ENCODE peak calls at places on chromosome 9, in five cellular contexts. One of them, this sample, is unnamed.

GRCh38 chr9:82763631-82764030 is 299.3 kb downstream of the RASEF start:
- DNase-seq in OCI-LY7: peak; percentile 5
- DNase-seq in ascending aorta: no peak
- DNase-seq in psoas muscle: no peak
- DNase-seq in left ventricle myocardium inferior: no peak
- DNase-seq in this sample: no peak

GRCh38 chr9:107929439-107929838 is 439.9 kb upstream of the KLF4 start:
- DNase-seq in OCI-LY7: no peak
- DNase-seq in ascending aorta: peak; percentile 78
- DNase-seq in psoas muscle: peak; percentile 70
- DNase-seq in left ventricle myocardium inferior: peak; percentile 70
- DNase-seq in this sample: peak; percentile 79

GRCh38 chr9:134959126-134959970 is 41.6 kb upstream of the FCN1 start:
- DNase-seq in OCI-LY7: no peak
- DNase-seq in ascending aorta: peak; percentile 49
- DNase-seq in psoas muscle: peak; percentile 28
- DNase-seq in left ventricle myocardium inferior: no peak
- DNase-seq in this sample: no peak

GRCh38 chr9:10371824-10372223 is 241.0 kb downstream of the PTPRD start:
- DNase-seq in OCI-LY7: no peak
- DNase-seq in ascending aorta: no peak
- DNase-seq in psoas muscle: no peak
- DNase-seq in left ventricle myocardium inferior: no peak
- DNase-seq in this sample: no peak

GRCh38 chr9:16869961-16870605 is 387 bp downstream of the BNC2 start:
- DNase-seq in OCI-LY7: no peak
- DNase-seq in ascending aorta: no peak
- DNase-seq in psoas muscle: no peak
- DNase-seq in left ventricle myocardium inferior: no peak
- DNase-seq in this sample: no peak

GRCh38 chr9:34514816-34515215 is 8.0 kb downstream of the ENHO start:
- DNase-seq in OCI-LY7: no peak
- DNase-seq in ascending aorta: no peak
- DNase-seq in psoas muscle: no peak
- DNase-seq in left ventricle myocardium inferior: no peak
- DNase-seq in this sample: no peak

GRCh38 chr9:70060883-70061507 is 17.3 kb downstream of the MAMDC2 start:
- DNase-seq in OCI-LY7: peak; percentile 52
- DNase-seq in ascending aorta: no peak
- DNase-seq in psoas muscle: no peak
- DNase-seq in left ventricle myocardium inferior: no peak
- DNase-seq in this sample: no peak

GRCh38 chr9:88812938-88813670 is 178.2 kb upstream of the S1PR3 start:
- DNase-seq in OCI-LY7: no peak
- DNase-seq in ascending aorta: no peak
- DNase-seq in psoas muscle: no peak
- DNase-seq in left ventricle myocardium inferior: no peak
- DNase-seq in this sample: no peak

GRCh38 chr9:882416-882931 is 41.0 kb downstream of the DMRT1 start:
- DNase-seq in OCI-LY7: peak; percentile 13
- DNase-seq in ascending aorta: no peak
- DNase-seq in psoas muscle: no peak
- DNase-seq in left ventricle myocardium inferior: no peak
- DNase-seq in this sample: no peak

GRCh38 chr9:127853312-127854168 is 918 bp downstream of the ENG start:
- DNase-seq in OCI-LY7: no peak
- DNase-seq in ascending aorta: no peak
- DNase-seq in psoas muscle: no peak
- DNase-seq in left ventricle myocardium inferior: no peak
- DNase-seq in this sample: no peak

GRCh38 chr9:111740739-111741138 is 54.0 kb downstream of the SHOC1 start:
- DNase-seq in OCI-LY7: no peak
- DNase-seq in ascending aorta: no peak
- DNase-seq in psoas muscle: no peak
- DNase-seq in left ventricle myocardium inferior: no peak
- DNase-seq in this sample: no peak

GRCh38 chr9:104980039-104980654 is 52.2 kb upstream of the ABCA1 start:
- DNase-seq in OCI-LY7: no peak
- DNase-seq in ascending aorta: no peak
- DNase-seq in psoas muscle: no peak
- DNase-seq in left ventricle myocardium inferior: no peak
- DNase-seq in this sample: no peak

GRCh38 chr9:98538626-98539031 is 170.1 kb downstream of the GABBR2 start:
- DNase-seq in OCI-LY7: no peak
- DNase-seq in ascending aorta: no peak
- DNase-seq in psoas muscle: no peak
- DNase-seq in left ventricle myocardium inferior: no peak
- DNase-seq in this sample: no peak

DNA sequence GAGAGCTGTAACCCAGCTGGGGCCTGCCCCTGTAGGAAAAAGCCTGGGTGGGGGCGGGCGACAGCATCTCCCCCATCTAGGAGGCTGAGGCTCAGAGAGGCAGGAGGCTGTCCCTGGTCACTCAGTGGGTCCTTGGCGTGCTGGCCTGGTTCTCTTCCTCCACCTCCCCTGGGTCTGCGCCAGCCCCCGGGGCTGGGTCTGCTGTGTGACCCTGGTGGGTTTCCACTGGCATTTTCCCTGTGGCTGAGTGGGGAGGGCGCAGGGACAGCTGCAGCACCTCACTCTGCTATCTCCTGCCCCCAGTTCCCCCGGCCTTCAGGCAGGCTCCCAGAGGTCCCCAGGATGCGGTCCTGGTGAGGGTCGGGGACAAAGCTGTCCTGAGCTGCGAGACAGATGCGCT is 59.5 kb upstream of the ASS1 start:
- DNase-seq in OCI-LY7: no peak
- DNase-seq in ascending aorta: no peak
- DNase-seq in psoas muscle: no peak
- DNase-seq in left ventricle myocardium inferior: no peak
- DNase-seq in this sample: no peak
- H3K27ac ChIP-seq in OCI-LY7: no peak overlapping the region
- H3K27ac ChIP-seq in ascending aorta: no peak overlapping the region
- H3K27ac ChIP-seq in psoas muscle: no peak overlapping the region
- H3K27ac ChIP-seq in left ventricle myocardium inferior: no peak overlapping the region
- H3K27ac ChIP-seq in this sample: no peak overlapping the region

GRCh38 chr9:121472361-121472910 is 27.2 kb downstream of the GGTA1 start:
- DNase-seq in OCI-LY7: no peak
- DNase-seq in ascending aorta: no peak
- DNase-seq in psoas muscle: no peak
- DNase-seq in left ventricle myocardium inferior: no peak
- DNase-seq in this sample: no peak

GRCh38 chr9:121478816-121479676 is 20.6 kb downstream of the GGTA1 start:
- DNase-seq in OCI-LY7: no peak
- DNase-seq in ascending aorta: peak; percentile 75
- DNase-seq in psoas muscle: no peak
- DNase-seq in left ventricle myocardium inferior: no peak
- DNase-seq in this sample: no peak

GRCh38 chr9:121474225-121474947 is 25.3 kb downstream of the GGTA1 start:
- DNase-seq in OCI-LY7: no peak
- DNase-seq in ascending aorta: no peak
- DNase-seq in psoas muscle: no peak
- DNase-seq in left ventricle myocardium inferior: no peak
- DNase-seq in this sample: no peak

GRCh38 chr9:121473229-121473628 is 26.4 kb downstream of the GGTA1 start:
- DNase-seq in OCI-LY7: no peak
- DNase-seq in ascending aorta: peak; percentile 82
- DNase-seq in psoas muscle: no peak
- DNase-seq in left ventricle myocardium inferior: no peak
- DNase-seq in this sample: no peak

GRCh38 chr9:121476156-121476555 is 23.5 kb downstream of the GGTA1 start:
- DNase-seq in OCI-LY7: no peak
- DNase-seq in ascending aorta: no peak
- DNase-seq in psoas muscle: no peak
- DNase-seq in left ventricle myocardium inferior: no peak
- DNase-seq in this sample: no peak
- H3K4me1 ChIP-seq in OCI-LY7: no peaks in the 10 kb centered on the region
- H3K4me1 ChIP-seq in ascending aorta: peaks cover 31% of the 10 kb centered on the region
- H3K4me1 ChIP-seq in psoas muscle: no peaks in the 10 kb centered on the region
- H3K4me1 ChIP-seq in left ventricle myocardium inferior: peaks cover 77% of the 10 kb centered on the region
- H3K4me1 ChIP-seq in this sample: no peaks in the 10 kb centered on the region

DNA sequence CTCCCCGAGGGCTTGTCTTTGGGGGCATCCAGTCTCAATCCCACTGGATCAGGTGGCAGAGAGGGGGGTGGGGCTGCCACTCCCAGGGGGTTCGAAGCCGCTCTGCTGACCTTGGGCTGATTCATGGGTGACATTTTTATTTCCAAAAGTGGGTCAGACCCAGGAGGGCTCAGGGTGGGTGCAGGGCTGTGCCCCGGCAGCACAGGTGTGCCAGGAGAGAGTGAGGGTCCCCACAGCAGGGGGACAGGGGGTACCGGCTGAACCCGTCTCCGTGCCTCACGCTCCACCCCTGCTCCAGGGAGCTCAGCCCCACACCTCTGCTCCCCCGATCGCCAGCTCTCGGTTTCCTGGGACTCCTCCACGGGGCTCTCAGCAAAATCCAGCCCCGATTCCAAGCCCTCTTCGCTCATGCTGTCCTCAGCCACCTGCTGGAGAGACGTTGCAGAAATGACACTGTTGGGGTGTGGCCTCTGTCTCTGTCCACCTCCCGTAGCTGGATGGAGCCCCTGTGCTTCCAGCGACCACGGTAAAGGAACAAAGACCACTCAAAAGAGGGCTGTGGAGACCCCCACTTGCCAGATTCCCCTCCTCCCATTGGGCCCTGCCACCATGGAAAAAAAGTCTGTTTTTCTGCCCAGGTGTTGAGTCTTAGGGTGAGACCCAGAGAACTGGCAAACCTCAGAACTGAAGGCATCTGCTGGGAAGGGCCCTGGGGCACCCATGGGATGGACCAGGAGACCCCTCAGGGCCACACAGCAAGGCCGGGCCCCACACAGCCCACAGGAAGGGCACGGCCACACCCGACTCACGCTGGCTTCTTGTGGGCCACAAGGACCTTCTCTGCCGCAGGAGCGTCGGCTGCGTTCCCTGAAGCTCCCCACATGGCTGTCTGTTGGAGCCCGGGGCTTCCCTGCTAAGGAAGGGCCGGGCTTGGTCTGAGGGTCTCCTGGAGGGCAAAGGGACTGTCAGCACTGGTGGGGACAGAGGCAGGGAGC is 10.6 kb upstream of the QSOX2 start:
- DNase-seq in OCI-LY7: no peak
- DNase-seq in ascending aorta: no peak
- DNase-seq in psoas muscle: no peak
- DNase-seq in left ventricle myocardium inferior: no peak
- DNase-seq in this sample: no peak
- TF ChIP-seq CTCF in OCI-LY7: no peak
- TF ChIP-seq CTCF in ascending aorta: no peak
- TF ChIP-seq CTCF in psoas muscle: no peak
- TF ChIP-seq CTCF in left ventricle myocardium inferior: peak; percentile 15
- TF ChIP-seq CTCF in this sample: no peak

GRCh38 chr9:91395106-91395552 is 28.5 kb downstream of the NFIL3 start:
- DNase-seq in OCI-LY7: no peak
- DNase-seq in ascending aorta: no peak
- DNase-seq in psoas muscle: no peak
- DNase-seq in left ventricle myocardium inferior: no peak
- DNase-seq in this sample: no peak
- H3K27ac ChIP-seq in OCI-LY7: no peak overlapping the region
- H3K27ac ChIP-seq in ascending aorta: no peak overlapping the region
- H3K27ac ChIP-seq in psoas muscle: no peak overlapping the region
- H3K27ac ChIP-seq in left ventricle myocardium inferior: no peak overlapping the region
- H3K27ac ChIP-seq in this sample: no peak overlapping the region

GRCh38 chr9:71684566-71684965 is 83.7 kb downstream of the CEMIP2 start:
- DNase-seq in OCI-LY7: no peak
- DNase-seq in ascending aorta: no peak
- DNase-seq in psoas muscle: no peak
- DNase-seq in left ventricle myocardium inferior: no peak
- DNase-seq in this sample: no peak

GRCh38 chr9:71680189-71680983 is 87.9 kb downstream of the CEMIP2 start:
- DNase-seq in OCI-LY7: no peak
- DNase-seq in ascending aorta: no peak
- DNase-seq in psoas muscle: no peak
- DNase-seq in left ventricle myocardium inferior: no peak
- DNase-seq in this sample: no peak

GRCh38 chr9:71683598-71684235 is 84.6 kb downstream of the CEMIP2 start:
- DNase-seq in OCI-LY7: no peak
- DNase-seq in ascending aorta: no peak
- DNase-seq in psoas muscle: no peak
- DNase-seq in left ventricle myocardium inferior: no peak
- DNase-seq in this sample: peak; percentile 68

GRCh38 chr9:71681104-71681707 is 87.1 kb downstream of the CEMIP2 start:
- DNase-seq in OCI-LY7: no peak
- DNase-seq in ascending aorta: no peak
- DNase-seq in psoas muscle: no peak
- DNase-seq in left ventricle myocardium inferior: no peak
- DNase-seq in this sample: no peak

DNA sequence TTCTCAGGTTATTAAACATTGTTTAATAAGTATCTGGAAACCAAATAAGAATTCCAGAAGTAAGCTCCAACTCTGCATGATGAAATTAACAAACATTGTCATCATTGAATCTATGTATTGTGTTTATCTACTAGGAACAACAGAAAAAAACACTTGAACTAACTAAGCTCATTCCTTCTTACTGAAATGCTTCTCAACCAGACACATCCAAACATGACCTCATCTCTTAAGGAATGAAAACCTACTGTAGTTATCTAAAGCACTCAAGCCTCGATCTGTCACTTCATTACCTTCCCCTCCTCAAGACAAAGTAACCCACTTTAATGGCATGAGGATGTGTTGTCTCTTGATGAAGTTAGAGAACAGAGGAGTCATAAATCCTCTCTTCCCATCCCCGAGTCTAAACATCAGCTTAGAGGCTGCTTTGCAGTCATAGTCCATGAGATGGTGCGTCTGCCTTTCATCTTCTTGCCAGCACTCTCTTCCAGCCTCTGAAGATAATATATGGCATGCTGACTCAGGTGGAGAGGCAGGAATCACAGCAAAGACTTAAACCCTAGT is 86.5 kb downstream of the CEMIP2 start:
- DNase-seq in OCI-LY7: no peak
- DNase-seq in ascending aorta: no peak
- DNase-seq in psoas muscle: no peak
- DNase-seq in left ventricle myocardium inferior: no peak
- DNase-seq in this sample: no peak
- H3K4me1 ChIP-seq in OCI-LY7: no peaks in the 10 kb centered on the region
- H3K4me1 ChIP-seq in ascending aorta: peaks cover 3% of the 10 kb centered on the region
- H3K4me1 ChIP-seq in psoas muscle: no peaks in the 10 kb centered on the region
- H3K4me1 ChIP-seq in left ventricle myocardium inferior: peaks cover 56% of the 10 kb centered on the region
- H3K4me1 ChIP-seq in this sample: peaks cover 30% of the 10 kb centered on the region